ENCODE peak calls at places on chromosomes 12 and 14, in eight cellular contexts. L, K, Z, X, J, S, T and Q are unnamed samples.

GRCh38 chr12:94140556-94140955 is 7.8 kb upstream of the PLXNC1 start:
- DNase-seq in T (no peak), K (peak), L (peak), X (peak), S (peak), J (peak), Z (peak), Q (no peak)

GRCh38 chr12:124036117-124037109 is 63.4 kb downstream of the ZNF664 start:
- DNase-seq in K (peak), L (peak), S (peak), J (peak), Z (peak), T (peak), X (peak), Q (peak)

GRCh38 chr14:53004976-53005375 is 54.1 kb upstream of the FERMT2 start:
- DNase-seq in Z (no peak), L (no peak), S (no peak), T (no peak), J (no peak), X (no peak), K (no peak), Q (no peak)

GRCh38 chr12:71727958-71728357 is 26.7 kb upstream of the RAB21 start:
- DNase-seq in X (no peak), L (no peak), S (no peak), T (no peak), J (no peak), Z (no peak), K (no peak), Q (no peak)

GRCh38 chr12:42590324-42590934 is 883 bp upstream of the PRICKLE1 start:
- DNase-seq in X (peak), Z (peak), T (no peak), K (no peak), J (peak), L (peak), S (no peak), Q (peak)

GRCh38 chr12:20681334-20681733 is 13.8 kb upstream of the SLCO1C1 start:
- DNase-seq in X (no peak), J (no peak), Z (no peak), L (no peak), T (no peak), S (no peak), K (no peak), Q (no peak)

GRCh38 chr14:101369916-101370592 is 191.2 kb upstream of the DIO3 start:
- DNase-seq in T (no peak), L (peak), Z (peak), S (no peak), X (no peak), K (no peak), J (no peak), Q (peak)

GRCh38 chr12:62771828-62772227 is 163.1 kb downstream of the PPM1H start:
- DNase-seq in Z (no peak), S (no peak), J (no peak), T (no peak), X (no peak), L (no peak), K (no peak), Q (no peak)

GRCh38 chr14:99554184-99554583 is 49.8 kb downstream of the CCDC85C start:
- DNase-seq in S (no peak), L (no peak), J (no peak), T (no peak), Z (no peak), X (no peak), K (no peak), Q (no peak)

GRCh38 chr12:5083955-5084849 is 40.5 kb downstream of the KCNA5 start:
- DNase-seq in T (no peak), X (peak), L (peak), K (no peak), S (peak), Z (peak), J (peak), Q (no peak)

GRCh38 chr14:92203116-92203515 is 81.3 kb downstream of the CPSF2 start:
- DNase-seq in Z (no peak), T (no peak), K (no peak), S (no peak), L (no peak), X (no peak), J (no peak), Q (no peak)

GRCh38 chr12:68326720-68327119 is 5.4 kb downstream of the MDM1 start:
- DNase-seq in K (no peak), X (no peak), J (no peak), S (no peak), Z (no peak), L (no peak), T (no peak), Q (no peak)

GRCh38 chr14:68476212-68476964 is 316.5 kb downstream of the ZFP36L1 start:
- DNase-seq in Z (no peak), J (no peak), K (no peak), L (peak), X (no peak), T (no peak), S (no peak), Q (peak)

GRCh38 chr12:130838284-130838950 is 633 bp downstream of the STX2 start:
- DNase-seq in T (no peak), Z (no peak), K (peak), L (peak), S (peak), X (no peak), J (no peak), Q (peak)

GRCh38 chr14:35401853-35402252 is 2.7 kb downstream of the NFKBIA start:
- DNase-seq in K (no peak), X (no peak), L (no peak), S (no peak), T (no peak), Z (no peak), J (no peak), Q (peak)